ENCODE peak calls at places on chromosomes 1 and 21, in four cellular contexts. H, T, V and E are unnamed samples.
A peak's percentile ranks its signal among the peaks of the same experiment; 100 is the strongest.

GRCh38 chr1:226603976-226604845 is 55.6 kb downstream of the STUM start:
- DNase-seq in H (no peak), T (no peak), V (no peak), E (no peak)

GRCh38 chr1:246588322-246588721 is 22.1 kb downstream of the CNST start:
- DNase-seq in H (no peak), T (no peak), V (no peak), E (no peak)

GRCh38 chr21:42975886-42976608 is 1.7 kb downstream of the PKNOX1 start:
- DNase-seq in H (no peak), T (no peak), V (no peak), E (peak; percentile 36)

GRCh38 chr1:221965252-221965651 is 223.4 kb upstream of the DUSP10 start:
- DNase-seq in H (no peak), T (no peak), V (no peak), E (no peak)

GRCh38 chr1:77906146-77906545 is 17.7 kb downstream of the NEXN start:
- DNase-seq in H (no peak), T (no peak), V (no peak), E (no peak)

GRCh38 chr1:204673909-204674701 is 11.4 kb downstream of the LRRN2 start:
- DNase-seq in H (peak; percentile 96), T (no peak), V (no peak), E (peak; percentile 47)

GRCh38 chr1:167635233-167635648 is 5.2 kb downstream of the RCSD1 start:
- DNase-seq in H (no peak), T (no peak), V (no peak), E (no peak)

GRCh38 chr1:71562298-71562697 is 481.5 kb upstream of the ZRANB2 start:
- DNase-seq in H (no peak), T (no peak), V (no peak), E (no peak)

GRCh38 chr1:224622831-224623230 is 6.7 kb downstream of the CNIH3 start:
- DNase-seq in H (no peak), T (no peak), V (no peak), E (no peak)

GRCh38 chr1:92095868-92096267 is 15.7 kb downstream of the BTBD8 start:
- DNase-seq in H (no peak), T (no peak), V (no peak), E (no peak)

GRCh38 chr1:2583331-2583791 is 3.2 kb upstream of the PRXL2B start:
- DNase-seq in H (no peak), T (no peak), V (no peak), E (no peak)

GRCh38 chr1:172914517-172915144 is 136.1 kb downstream of the TNFSF18 start:
- DNase-seq in H (no peak), T (no peak), V (no peak), E (no peak)